ENCODE peak calls at places on chromosomes 2 and 18, in six cellular contexts. Z is fibroblast of villous mesenchyme; J is C1 segment of cervical spinal cord; N is GF-D8; L is cerebellum; E is activated CD4-positive, alpha-beta T cell treated with anti-CD3 and anti-CD28 coated beads, Interleukin-2, amount 50 U/mL, for 48 hours. A is an unnamed sample.

GRCh38 chr2:207911215-207911614 is 114.1 kb downstream of the PLEKHM3 start:
- DNase-seq in N (no peak), E (no peak), L (no peak), Z (no peak), J (no peak), A (no peak)

GRCh38 chr2:49294225-49294624 is 139.9 kb upstream of the FSHR start:
- DNase-seq in Z (no peak), J (no peak), E (no peak), L (no peak), N (no peak), A (no peak)

GRCh38 chr2:239664216-239664785 is 263.5 kb upstream of the HDAC4 start:
- DNase-seq in E (no peak), Z (no peak), L (no peak), N (no peak), J (no peak), A (no peak)

GRCh38 chr2:69805887-69806286 is 23.6 kb upstream of the GMCL1 start:
- DNase-seq in Z (no peak), J (no peak), L (no peak), E (no peak), N (no peak), A (no peak)

GRCh38 chr2:234433201-234433600 is 63.7 kb downstream of the ARL4C start:
- DNase-seq in J (no peak), E (no peak), N (no peak), Z (no peak), L (no peak), A (no peak)

GRCh38 chr18:41025666-41026065 is 929.4 kb upstream of the PIK3C3 start:
- DNase-seq in L (no peak), E (no peak), Z (no peak), J (no peak), N (no peak), A (no peak)

GRCh38 chr2:134080759-134081158 is 173.1 kb upstream of the MGAT5 start:
- DNase-seq in Z (peak), E (no peak), L (no peak), J (no peak), N (no peak), A (no peak)

GRCh38 chr2:154443919-154444318 is 254.6 kb upstream of the KCNJ3 start:
- DNase-seq in Z (no peak), E (no peak), J (no peak), L (no peak), N (no peak), A (no peak)

GRCh38 chr2:10794891-10795290 is 17.7 kb downstream of the PDIA6 start:
- DNase-seq in J (no peak), L (no peak), E (no peak), Z (no peak), N (no peak), A (no peak)

GRCh38 chr2:32902986-32903385 is 43.8 kb upstream of the LTBP1 start:
- DNase-seq in N (no peak), L (no peak), E (no peak), J (no peak), Z (peak), A (no peak)

GRCh38 chr18:61308795-61309393 is 24.3 kb upstream of the CDH20 start:
- DNase-seq in N (no peak), J (no peak), Z (no peak), E (no peak), L (peak), A (no peak)

GRCh38 chr2:234257859-234258561 is 207.5 kb downstream of the SPP2 start:
- DNase-seq in E (peak), N (no peak), J (no peak), L (peak), Z (peak), A (peak)